ENCODE peak calls at places on chromosomes 5 and 9, in seven cellular contexts. One of them, this sample, is unnamed.

GRCh38 chr5:90408571-90409317 is 812 bp downstream of the CETN3 start:
- DNase-seq in Right ventricle myocardium superior: no peak
- DNase-seq in osteoblast: peak
- DNase-seq in WERI-Rb-1: no peak
- DNase-seq in aorta: no peak
- DNase-seq in tibial nerve: no peak
- DNase-seq in HAP-1: peak
- DNase-seq in this sample: peak

GRCh38 chr9:71767421-71768321 is 642 bp downstream of the CEMIP2 start:
- DNase-seq in Right ventricle myocardium superior: peak
- DNase-seq in osteoblast: peak
- DNase-seq in WERI-Rb-1: peak
- DNase-seq in aorta: peak
- DNase-seq in tibial nerve: no peak
- DNase-seq in HAP-1: peak
- DNase-seq in this sample: peak

GRCh38 chr5:96687812-96688453 is 25.8 kb downstream of the CAST start:
- DNase-seq in Right ventricle myocardium superior: no peak
- DNase-seq in osteoblast: peak
- DNase-seq in WERI-Rb-1: no peak
- DNase-seq in aorta: no peak
- DNase-seq in tibial nerve: no peak
- DNase-seq in HAP-1: peak
- DNase-seq in this sample: no peak

GRCh38 chr9:29208670-29209069 is 1635.4 kb upstream of the C9orf72 start:
- DNase-seq in Right ventricle myocardium superior: no peak
- DNase-seq in osteoblast: no peak
- DNase-seq in WERI-Rb-1: no peak
- DNase-seq in aorta: no peak
- DNase-seq in tibial nerve: no peak
- DNase-seq in HAP-1: no peak
- DNase-seq in this sample: no peak

GRCh38 chr5:170333161-170333909 is 35.8 kb upstream of the LCP2 start:
- DNase-seq in Right ventricle myocardium superior: no peak
- DNase-seq in osteoblast: no peak
- DNase-seq in WERI-Rb-1: no peak
- DNase-seq in aorta: peak
- DNase-seq in tibial nerve: no peak
- DNase-seq in HAP-1: no peak
- DNase-seq in this sample: peak

GRCh38 chr5:68314465-68314864 is 98.9 kb downstream of the PIK3R1 start:
- DNase-seq in Right ventricle myocardium superior: no peak
- DNase-seq in osteoblast: no peak
- DNase-seq in WERI-Rb-1: no peak
- DNase-seq in aorta: no peak
- DNase-seq in tibial nerve: no peak
- DNase-seq in HAP-1: no peak
- DNase-seq in this sample: no peak

GRCh38 chr5:169724303-169724702 is 87.2 kb downstream of the DOCK2 start:
- DNase-seq in Right ventricle myocardium superior: no peak
- DNase-seq in osteoblast: no peak
- DNase-seq in WERI-Rb-1: no peak
- DNase-seq in aorta: no peak
- DNase-seq in tibial nerve: no peak
- DNase-seq in HAP-1: no peak
- DNase-seq in this sample: no peak

GRCh38 chr9:97737429-97737828 is 40.3 kb upstream of the XPA start:
- DNase-seq in Right ventricle myocardium superior: no peak
- DNase-seq in osteoblast: no peak
- DNase-seq in WERI-Rb-1: peak
- DNase-seq in aorta: no peak
- DNase-seq in tibial nerve: no peak
- DNase-seq in HAP-1: peak
- DNase-seq in this sample: no peak

GRCh38 chr9:96168882-96169281 is 133.1 kb downstream of the HSD17B3 start:
- DNase-seq in Right ventricle myocardium superior: no peak
- DNase-seq in osteoblast: peak
- DNase-seq in WERI-Rb-1: no peak
- DNase-seq in aorta: no peak
- DNase-seq in tibial nerve: no peak
- DNase-seq in HAP-1: no peak
- DNase-seq in this sample: no peak

GRCh38 chr5:125461641-125462072 is 715.2 kb upstream of the ZNF608 start:
- DNase-seq in Right ventricle myocardium superior: no peak
- DNase-seq in osteoblast: no peak
- DNase-seq in WERI-Rb-1: no peak
- DNase-seq in aorta: no peak
- DNase-seq in tibial nerve: no peak
- DNase-seq in HAP-1: peak
- DNase-seq in this sample: no peak

GRCh38 chr5:36662291-36662851 is 56.0 kb downstream of the SLC1A3 start:
- DNase-seq in Right ventricle myocardium superior: no peak
- DNase-seq in osteoblast: no peak
- DNase-seq in WERI-Rb-1: no peak
- DNase-seq in aorta: no peak
- DNase-seq in tibial nerve: no peak
- DNase-seq in HAP-1: no peak
- DNase-seq in this sample: no peak

GRCh38 chr5:63125862-63126261 is 547.2 kb downstream of the LRRC70 start:
- DNase-seq in Right ventricle myocardium superior: no peak
- DNase-seq in osteoblast: no peak
- DNase-seq in WERI-Rb-1: peak
- DNase-seq in aorta: no peak
- DNase-seq in tibial nerve: no peak
- DNase-seq in HAP-1: peak
- DNase-seq in this sample: no peak

GRCh38 chr5:168734657-168735344 is 155.6 kb upstream of the PANK3 start:
- DNase-seq in Right ventricle myocardium superior: peak
- DNase-seq in osteoblast: peak
- DNase-seq in WERI-Rb-1: no peak
- DNase-seq in aorta: peak
- DNase-seq in tibial nerve: peak
- DNase-seq in HAP-1: no peak
- DNase-seq in this sample: no peak

GRCh38 chr9:127794001-127794791 is 8.4 kb downstream of the CDK9 start:
- DNase-seq in Right ventricle myocardium superior: no peak
- DNase-seq in osteoblast: no peak
- DNase-seq in WERI-Rb-1: no peak
- DNase-seq in aorta: no peak
- DNase-seq in tibial nerve: no peak
- DNase-seq in HAP-1: no peak
- DNase-seq in this sample: no peak

GRCh38 chr9:81969971-81970370 is 18.6 kb upstream of the SPATA31D1 start:
- DNase-seq in Right ventricle myocardium superior: no peak
- DNase-seq in osteoblast: no peak
- DNase-seq in WERI-Rb-1: no peak
- DNase-seq in aorta: no peak
- DNase-seq in tibial nerve: no peak
- DNase-seq in HAP-1: no peak
- DNase-seq in this sample: no peak

GRCh38 chr5:145661737-145662530 is 173.2 kb downstream of the PRELID2 start:
- DNase-seq in Right ventricle myocardium superior: no peak
- DNase-seq in osteoblast: no peak
- DNase-seq in WERI-Rb-1: no peak
- DNase-seq in aorta: no peak
- DNase-seq in tibial nerve: no peak
- DNase-seq in HAP-1: no peak
- DNase-seq in this sample: no peak

GRCh38 chr9:136017813-136018190 is 56.6 kb upstream of the UBAC1 start:
- DNase-seq in Right ventricle myocardium superior: no peak
- DNase-seq in osteoblast: peak
- DNase-seq in WERI-Rb-1: no peak
- DNase-seq in aorta: no peak
- DNase-seq in tibial nerve: no peak
- DNase-seq in HAP-1: no peak
- DNase-seq in this sample: no peak

GRCh38 chr9:1073497-1073896 is 23.3 kb downstream of the DMRT2 start:
- DNase-seq in Right ventricle myocardium superior: no peak
- DNase-seq in osteoblast: no peak
- DNase-seq in WERI-Rb-1: no peak
- DNase-seq in aorta: no peak
- DNase-seq in tibial nerve: no peak
- DNase-seq in HAP-1: no peak
- DNase-seq in this sample: no peak

GRCh38 chr5:17180957-17181723 is 36.3 kb upstream of the BASP1 start:
- DNase-seq in Right ventricle myocardium superior: no peak
- DNase-seq in osteoblast: peak
- DNase-seq in WERI-Rb-1: no peak
- DNase-seq in aorta: no peak
- DNase-seq in tibial nerve: no peak
- DNase-seq in HAP-1: no peak
- DNase-seq in this sample: no peak

GRCh38 chr5:91111473-91112238 is 271.5 kb downstream of the ARRDC3 start:
- DNase-seq in Right ventricle myocardium superior: no peak
- DNase-seq in osteoblast: no peak
- DNase-seq in WERI-Rb-1: no peak
- DNase-seq in aorta: no peak
- DNase-seq in tibial nerve: no peak
- DNase-seq in HAP-1: no peak
- DNase-seq in this sample: no peak

GRCh38 chr5:606526-607399 is 5.4 kb upstream of the CEP72 start:
- DNase-seq in Right ventricle myocardium superior: no peak
- DNase-seq in osteoblast: peak
- DNase-seq in WERI-Rb-1: peak
- DNase-seq in aorta: no peak
- DNase-seq in tibial nerve: no peak
- DNase-seq in HAP-1: no peak
- DNase-seq in this sample: no peak

GRCh38 chr9:128127990-128128835 is 684 bp upstream of the PTGES2 start:
- DNase-seq in Right ventricle myocardium superior: peak
- DNase-seq in osteoblast: peak
- DNase-seq in WERI-Rb-1: peak
- DNase-seq in aorta: peak
- DNase-seq in tibial nerve: peak
- DNase-seq in HAP-1: peak
- DNase-seq in this sample: peak

GRCh38 chr5:98187945-98188344 is 585.5 kb upstream of the RGMB start:
- DNase-seq in Right ventricle myocardium superior: no peak
- DNase-seq in osteoblast: no peak
- DNase-seq in WERI-Rb-1: no peak
- DNase-seq in aorta: no peak
- DNase-seq in tibial nerve: no peak
- DNase-seq in HAP-1: no peak
- DNase-seq in this sample: no peak

GRCh38 chr5:100641833-100642232 is 106.7 kb downstream of the FAM174A start:
- DNase-seq in Right ventricle myocardium superior: no peak
- DNase-seq in osteoblast: no peak
- DNase-seq in WERI-Rb-1: no peak
- DNase-seq in aorta: no peak
- DNase-seq in tibial nerve: no peak
- DNase-seq in HAP-1: no peak
- DNase-seq in this sample: no peak

GRCh38 chr9:125434986-125435775 is 173.6 kb downstream of the GAPVD1 start:
- DNase-seq in Right ventricle myocardium superior: peak
- DNase-seq in osteoblast: peak
- DNase-seq in WERI-Rb-1: no peak
- DNase-seq in aorta: no peak
- DNase-seq in tibial nerve: no peak
- DNase-seq in HAP-1: no peak
- DNase-seq in this sample: no peak

GRCh38 chr5:64074533-64074932 is 91.1 kb upstream of the RNF180 start:
- DNase-seq in Right ventricle myocardium superior: no peak
- DNase-seq in osteoblast: no peak
- DNase-seq in WERI-Rb-1: peak
- DNase-seq in aorta: no peak
- DNase-seq in tibial nerve: no peak
- DNase-seq in HAP-1: peak
- DNase-seq in this sample: peak

GRCh38 chr9:89278997-89279739 is 31.8 kb upstream of the CKS2 start:
- DNase-seq in Right ventricle myocardium superior: no peak
- DNase-seq in osteoblast: peak
- DNase-seq in WERI-Rb-1: no peak
- DNase-seq in aorta: no peak
- DNase-seq in tibial nerve: no peak
- DNase-seq in HAP-1: peak
- DNase-seq in this sample: peak

GRCh38 chr9:18905883-18906649 is 126.9 kb downstream of the SAXO1 start:
- DNase-seq in Right ventricle myocardium superior: no peak
- DNase-seq in osteoblast: peak
- DNase-seq in WERI-Rb-1: no peak
- DNase-seq in aorta: no peak
- DNase-seq in tibial nerve: no peak
- DNase-seq in HAP-1: no peak
- DNase-seq in this sample: no peak

GRCh38 chr5:109878887-109879286 is 189.2 kb downstream of the MAN2A1 start:
- DNase-seq in Right ventricle myocardium superior: no peak
- DNase-seq in osteoblast: no peak
- DNase-seq in WERI-Rb-1: no peak
- DNase-seq in aorta: no peak
- DNase-seq in tibial nerve: no peak
- DNase-seq in HAP-1: no peak
- DNase-seq in this sample: no peak

GRCh38 chr9:125088752-125089151 is 54.6 kb downstream of the SCAI start:
- DNase-seq in Right ventricle myocardium superior: no peak
- DNase-seq in osteoblast: no peak
- DNase-seq in WERI-Rb-1: no peak
- DNase-seq in aorta: no peak
- DNase-seq in tibial nerve: no peak
- DNase-seq in HAP-1: no peak
- DNase-seq in this sample: no peak

GRCh38 chr5:77984587-77984986 is 208.4 kb upstream of the TBCA start:
- DNase-seq in Right ventricle myocardium superior: no peak
- DNase-seq in osteoblast: no peak
- DNase-seq in WERI-Rb-1: no peak
- DNase-seq in aorta: no peak
- DNase-seq in tibial nerve: no peak
- DNase-seq in HAP-1: no peak
- DNase-seq in this sample: no peak

GRCh38 chr5:98301567-98301966 is 471.9 kb upstream of the RGMB start:
- DNase-seq in Right ventricle myocardium superior: no peak
- DNase-seq in osteoblast: no peak
- DNase-seq in WERI-Rb-1: no peak
- DNase-seq in aorta: no peak
- DNase-seq in tibial nerve: no peak
- DNase-seq in HAP-1: no peak
- DNase-seq in this sample: no peak

GRCh38 chr5:15643731-15644130 is 143.8 kb downstream of the FBXL7 start:
- DNase-seq in Right ventricle myocardium superior: no peak
- DNase-seq in osteoblast: no peak
- DNase-seq in WERI-Rb-1: no peak
- DNase-seq in aorta: no peak
- DNase-seq in tibial nerve: no peak
- DNase-seq in HAP-1: no peak
- DNase-seq in this sample: no peak